ENCODE peak calls at places on chromosomes 3 and 15, in seven cellular contexts. One of them, this sample, is unnamed.
A peak's percentile ranks its signal among the peaks of the same experiment; 100 is the strongest.

GRCh38 chr15:34799149-34799824 is 3.9 kb upstream of the ACTC1 start:
- DNase-seq in cardiac fibroblast: peak; percentile 33
- DNase-seq in pancreas: peak; percentile 88
- DNase-seq in fibroblast of pulmonary artery: peak; percentile 11
- DNase-seq in astrocyte of the spinal cord: no peak
- DNase-seq in left lung: peak; percentile 71
- DNase-seq in uterus: no peak
- DNase-seq in this sample: no peak

GRCh38 chr3:52774901-52775864 is 2.2 kb upstream of the ITIH1 start:
- DNase-seq in cardiac fibroblast: no peak
- DNase-seq in pancreas: peak; percentile 72
- DNase-seq in fibroblast of pulmonary artery: no peak
- DNase-seq in astrocyte of the spinal cord: no peak
- DNase-seq in left lung: peak; percentile 15
- DNase-seq in uterus: no peak
- DNase-seq in this sample: no peak

GRCh38 chr3:190322604-190323240 is 476 bp upstream of the CLDN1 start:
- DNase-seq in cardiac fibroblast: peak; percentile 37
- DNase-seq in pancreas: no peak
- DNase-seq in fibroblast of pulmonary artery: peak; percentile 44
- DNase-seq in astrocyte of the spinal cord: no peak
- DNase-seq in left lung: no peak
- DNase-seq in uterus: peak; percentile 65
- DNase-seq in this sample: no peak

GRCh38 chr3:105356988-105357387 is 9.7 kb upstream of the ALCAM start:
- DNase-seq in cardiac fibroblast: no peak
- DNase-seq in pancreas: no peak
- DNase-seq in fibroblast of pulmonary artery: no peak
- DNase-seq in astrocyte of the spinal cord: no peak
- DNase-seq in left lung: no peak
- DNase-seq in uterus: no peak
- DNase-seq in this sample: no peak

GRCh38 chr3:105093371-105093770 is 273.3 kb upstream of the ALCAM start:
- DNase-seq in cardiac fibroblast: no peak
- DNase-seq in pancreas: no peak
- DNase-seq in fibroblast of pulmonary artery: no peak
- DNase-seq in astrocyte of the spinal cord: no peak
- DNase-seq in left lung: no peak
- DNase-seq in uterus: no peak
- DNase-seq in this sample: no peak

GRCh38 chr15:99707481-99708270 is 25.6 kb downstream of the LYSMD4 start:
- DNase-seq in cardiac fibroblast: peak; percentile 31
- DNase-seq in pancreas: no peak
- DNase-seq in fibroblast of pulmonary artery: no peak
- DNase-seq in astrocyte of the spinal cord: peak; percentile 43
- DNase-seq in left lung: no peak
- DNase-seq in uterus: no peak
- DNase-seq in this sample: no peak

GRCh38 chr3:129348734-129349133 is 70.1 kb downstream of the HMCES start:
- DNase-seq in cardiac fibroblast: no peak
- DNase-seq in pancreas: no peak
- DNase-seq in fibroblast of pulmonary artery: no peak
- DNase-seq in astrocyte of the spinal cord: no peak
- DNase-seq in left lung: no peak
- DNase-seq in uterus: no peak
- DNase-seq in this sample: no peak

GRCh38 chr3:157135671-157136396 is 24.1 kb downstream of the CCNL1 start:
- DNase-seq in cardiac fibroblast: peak; percentile 82
- DNase-seq in pancreas: no peak
- DNase-seq in fibroblast of pulmonary artery: peak; percentile 73
- DNase-seq in astrocyte of the spinal cord: peak; percentile 83
- DNase-seq in left lung: no peak
- DNase-seq in uterus: peak; percentile 58
- DNase-seq in this sample: no peak

GRCh38 chr3:193883551-193883950 is 252.4 kb upstream of the HES1 start:
- DNase-seq in cardiac fibroblast: peak; percentile 26
- DNase-seq in pancreas: no peak
- DNase-seq in fibroblast of pulmonary artery: peak; percentile 28
- DNase-seq in astrocyte of the spinal cord: peak; percentile 76
- DNase-seq in left lung: no peak
- DNase-seq in uterus: no peak
- DNase-seq in this sample: no peak

GRCh38 chr15:25557916-25558315 is 119.1 kb upstream of the UBE3A start:
- DNase-seq in cardiac fibroblast: no peak
- DNase-seq in pancreas: no peak
- DNase-seq in fibroblast of pulmonary artery: no peak
- DNase-seq in astrocyte of the spinal cord: no peak
- DNase-seq in left lung: no peak
- DNase-seq in uterus: no peak
- DNase-seq in this sample: no peak
- TF ChIP-seq CTCF in cardiac fibroblast: no peak
- TF ChIP-seq CTCF in pancreas: no peak
- TF ChIP-seq CTCF in fibroblast of pulmonary artery: no peak
- TF ChIP-seq CTCF in astrocyte of the spinal cord: no peak
- TF ChIP-seq CTCF in left lung: no peak
- TF ChIP-seq CTCF in uterus: no peak
- TF ChIP-seq CTCF in this sample: no peak

DNA sequence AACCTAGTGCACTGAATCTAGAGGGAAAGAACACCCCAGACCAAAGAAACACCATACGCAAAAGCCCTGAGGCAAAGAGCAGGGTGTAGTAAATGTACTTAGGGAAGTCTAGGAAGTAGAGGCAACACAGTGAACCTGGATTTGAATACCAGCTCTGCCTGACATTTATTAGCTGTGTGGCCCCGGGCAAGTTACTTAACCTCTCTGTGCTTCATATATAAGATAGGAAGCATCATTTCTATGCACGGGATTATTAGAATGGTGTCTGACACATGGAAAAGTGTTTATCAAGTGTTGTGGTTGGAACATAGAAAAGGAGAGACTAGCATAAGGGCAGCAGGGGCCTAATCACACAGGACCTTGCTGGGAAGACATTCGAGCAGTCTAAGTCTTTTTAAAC is 132.2 kb downstream of the ERC2 start:
- DNase-seq in cardiac fibroblast: no peak
- DNase-seq in pancreas: no peak
- DNase-seq in fibroblast of pulmonary artery: no peak
- DNase-seq in astrocyte of the spinal cord: no peak
- DNase-seq in left lung: no peak
- DNase-seq in uterus: no peak
- DNase-seq in this sample: no peak
- H3K4me3 ChIP-seq in cardiac fibroblast: no peak overlapping the region
- H3K4me3 ChIP-seq in pancreas: no peak overlapping the region
- H3K4me3 ChIP-seq in fibroblast of pulmonary artery: no peak overlapping the region
- H3K4me3 ChIP-seq in astrocyte of the spinal cord: no peak overlapping the region
- H3K4me3 ChIP-seq in left lung: no peak overlapping the region
- H3K4me3 ChIP-seq in uterus: no peak overlapping the region
- H3K4me3 ChIP-seq in this sample: no peak overlapping the region

DNA sequence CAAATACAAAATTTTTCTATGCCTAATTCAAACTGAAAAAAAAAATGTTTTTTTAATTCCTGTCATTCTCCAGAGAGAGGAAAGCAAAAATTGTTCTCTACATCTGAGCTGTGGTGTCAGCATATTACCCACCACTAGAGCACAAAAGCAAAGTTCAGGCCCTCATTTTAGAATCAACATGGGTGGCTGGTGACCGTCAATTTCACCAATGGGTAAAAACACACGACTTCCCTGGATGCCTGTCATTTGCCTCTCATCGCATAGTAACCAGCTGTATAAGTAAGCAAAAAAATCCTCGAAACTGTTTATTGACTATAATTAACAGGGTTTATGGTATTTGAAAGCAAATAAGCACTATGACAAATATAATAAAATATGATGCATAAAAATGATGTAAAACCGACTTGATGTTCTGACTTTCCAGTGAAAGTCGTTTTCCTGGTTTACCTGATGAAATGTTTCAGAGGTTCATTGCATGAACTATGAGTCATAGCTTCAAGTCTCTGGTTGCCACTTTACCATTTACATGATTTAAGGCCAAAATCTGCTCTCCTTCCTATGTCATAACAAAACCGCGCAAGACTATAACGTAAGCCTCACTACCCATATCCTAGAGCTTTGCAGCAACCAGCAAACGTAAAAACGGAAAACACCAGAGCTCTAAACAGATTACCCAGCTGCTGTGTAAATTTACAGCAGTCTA is 60.5 kb downstream of the THBS1 start:
- DNase-seq in cardiac fibroblast: no peak
- DNase-seq in pancreas: no peak
- DNase-seq in fibroblast of pulmonary artery: no peak
- DNase-seq in astrocyte of the spinal cord: no peak
- DNase-seq in left lung: no peak
- DNase-seq in uterus: no peak
- DNase-seq in this sample: no peak
- TF ChIP-seq CTCF in cardiac fibroblast: no peak
- TF ChIP-seq CTCF in pancreas: no peak
- TF ChIP-seq CTCF in fibroblast of pulmonary artery: no peak
- TF ChIP-seq CTCF in astrocyte of the spinal cord: no peak
- TF ChIP-seq CTCF in left lung: no peak
- TF ChIP-seq CTCF in uterus: no peak
- TF ChIP-seq CTCF in this sample: no peak

GRCh38 chr3:58463942-58464271 is 28.0 kb upstream of the KCTD6 start:
- DNase-seq in cardiac fibroblast: no peak
- DNase-seq in pancreas: no peak
- DNase-seq in fibroblast of pulmonary artery: no peak
- DNase-seq in astrocyte of the spinal cord: no peak
- DNase-seq in left lung: no peak
- DNase-seq in uterus: no peak
- DNase-seq in this sample: no peak
- H3K4me3 ChIP-seq in cardiac fibroblast: no peak overlapping the region
- H3K4me3 ChIP-seq in pancreas: peak overlapping the region; percentile 37
- H3K4me3 ChIP-seq in fibroblast of pulmonary artery: no peak overlapping the region
- H3K4me3 ChIP-seq in astrocyte of the spinal cord: no peak overlapping the region
- H3K4me3 ChIP-seq in left lung: no peak overlapping the region
- H3K4me3 ChIP-seq in uterus: no peak overlapping the region
- H3K4me3 ChIP-seq in this sample: no peak overlapping the region

GRCh38 chr3:134505485-134505884 is 19.6 kb downstream of the CEP63 start:
- DNase-seq in cardiac fibroblast: no peak
- DNase-seq in pancreas: no peak
- DNase-seq in fibroblast of pulmonary artery: no peak
- DNase-seq in astrocyte of the spinal cord: no peak
- DNase-seq in left lung: no peak
- DNase-seq in uterus: no peak
- DNase-seq in this sample: no peak
- TF ChIP-seq CTCF in cardiac fibroblast: no peak
- TF ChIP-seq CTCF in pancreas: no peak
- TF ChIP-seq CTCF in fibroblast of pulmonary artery: no peak
- TF ChIP-seq CTCF in astrocyte of the spinal cord: no peak
- TF ChIP-seq CTCF in left lung: no peak
- TF ChIP-seq CTCF in uterus: no peak
- TF ChIP-seq CTCF in this sample: no peak

GRCh38 chr3:71450985-71451560 is 132.5 kb downstream of the FOXP1 start:
- DNase-seq in cardiac fibroblast: no peak
- DNase-seq in pancreas: no peak
- DNase-seq in fibroblast of pulmonary artery: no peak
- DNase-seq in astrocyte of the spinal cord: no peak
- DNase-seq in left lung: no peak
- DNase-seq in uterus: no peak
- DNase-seq in this sample: no peak
- H3K4me3 ChIP-seq in cardiac fibroblast: no peak overlapping the region
- H3K4me3 ChIP-seq in pancreas: no peak overlapping the region
- H3K4me3 ChIP-seq in fibroblast of pulmonary artery: no peak overlapping the region
- H3K4me3 ChIP-seq in astrocyte of the spinal cord: no peak overlapping the region
- H3K4me3 ChIP-seq in left lung: no peak overlapping the region
- H3K4me3 ChIP-seq in uterus: no peak overlapping the region
- H3K4me3 ChIP-seq in this sample: no peak overlapping the region

GRCh38 chr15:49521802-49522201 is 98.8 kb downstream of the FGF7 start:
- DNase-seq in cardiac fibroblast: peak; percentile 17
- DNase-seq in pancreas: no peak
- DNase-seq in fibroblast of pulmonary artery: peak; percentile 36
- DNase-seq in astrocyte of the spinal cord: no peak
- DNase-seq in left lung: no peak
- DNase-seq in uterus: no peak
- DNase-seq in this sample: no peak
- TF ChIP-seq CTCF in cardiac fibroblast: peak; percentile 53
- TF ChIP-seq CTCF in pancreas: no peak
- TF ChIP-seq CTCF in fibroblast of pulmonary artery: peak; percentile 29
- TF ChIP-seq CTCF in astrocyte of the spinal cord: no peak
- TF ChIP-seq CTCF in left lung: no peak
- TF ChIP-seq CTCF in uterus: no peak
- TF ChIP-seq CTCF in this sample: no peak

DNA sequence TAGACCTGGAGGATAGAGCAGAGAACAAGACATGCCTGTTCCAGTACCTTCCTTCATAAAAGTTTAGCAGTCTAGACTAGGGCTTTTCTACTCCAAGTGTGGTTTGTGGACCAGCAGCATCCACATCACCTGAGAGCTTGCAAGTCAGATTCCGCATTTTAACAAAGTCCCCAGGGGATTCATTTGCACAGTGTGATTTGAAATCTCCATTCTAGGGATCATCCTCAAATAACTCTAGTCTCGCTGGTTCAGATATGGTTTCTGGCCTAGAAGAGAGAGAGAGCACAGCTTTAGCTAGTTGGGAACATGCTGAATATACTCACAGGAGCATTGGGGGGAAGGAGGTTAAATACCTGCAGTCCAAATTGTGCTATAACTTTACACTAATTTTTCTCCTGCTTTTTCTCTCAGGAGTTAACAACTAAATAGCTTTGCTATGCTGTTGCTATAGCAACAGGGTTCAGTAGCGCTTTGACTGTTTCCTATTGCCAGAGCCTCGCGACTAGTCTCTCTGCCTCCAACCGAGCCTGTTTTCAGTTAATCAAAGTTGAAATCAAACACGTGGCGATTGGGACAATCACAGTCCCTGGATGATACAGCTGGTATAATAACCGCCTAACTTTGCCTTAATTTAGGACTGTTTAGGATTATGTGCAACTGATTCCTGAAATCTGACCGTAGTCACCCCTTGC is 64.1 kb upstream of the RASGRF1 start:
- DNase-seq in cardiac fibroblast: no peak
- DNase-seq in pancreas: no peak
- DNase-seq in fibroblast of pulmonary artery: peak; percentile 9
- DNase-seq in astrocyte of the spinal cord: no peak
- DNase-seq in left lung: no peak
- DNase-seq in uterus: no peak
- DNase-seq in this sample: no peak
- H3K4me3 ChIP-seq in cardiac fibroblast: no peak overlapping the region
- H3K4me3 ChIP-seq in pancreas: no peak overlapping the region
- H3K4me3 ChIP-seq in fibroblast of pulmonary artery: no peak overlapping the region
- H3K4me3 ChIP-seq in astrocyte of the spinal cord: no peak overlapping the region
- H3K4me3 ChIP-seq in left lung: no peak overlapping the region
- H3K4me3 ChIP-seq in uterus: no peak overlapping the region
- H3K4me3 ChIP-seq in this sample: no peak overlapping the region

GRCh38 chr15:63473999-63474809 is 30.2 kb upstream of the USP3 start:
- DNase-seq in cardiac fibroblast: peak; percentile 61
- DNase-seq in pancreas: no peak
- DNase-seq in fibroblast of pulmonary artery: peak; percentile 45
- DNase-seq in astrocyte of the spinal cord: peak; percentile 85
- DNase-seq in left lung: no peak
- DNase-seq in uterus: no peak
- DNase-seq in this sample: no peak
- TF ChIP-seq CTCF in cardiac fibroblast: no peak
- TF ChIP-seq CTCF in pancreas: no peak
- TF ChIP-seq CTCF in fibroblast of pulmonary artery: peak; percentile 7
- TF ChIP-seq CTCF in astrocyte of the spinal cord: no peak
- TF ChIP-seq CTCF in left lung: no peak
- TF ChIP-seq CTCF in uterus: no peak
- TF ChIP-seq CTCF in this sample: no peak

GRCh38 chr3:50260942-50261441 is 8.0 kb upstream of the SEMA3B start:
- DNase-seq in cardiac fibroblast: no peak
- DNase-seq in pancreas: peak; percentile 55
- DNase-seq in fibroblast of pulmonary artery: no peak
- DNase-seq in astrocyte of the spinal cord: no peak
- DNase-seq in left lung: no peak
- DNase-seq in uterus: no peak
- DNase-seq in this sample: no peak
- H3K4me3 ChIP-seq in cardiac fibroblast: no peak overlapping the region
- H3K4me3 ChIP-seq in pancreas: peak overlapping the region; percentile 54
- H3K4me3 ChIP-seq in fibroblast of pulmonary artery: peak overlapping the region; percentile 55
- H3K4me3 ChIP-seq in astrocyte of the spinal cord: peak overlapping the region; percentile 41
- H3K4me3 ChIP-seq in left lung: peak overlapping the region; percentile 42
- H3K4me3 ChIP-seq in uterus: peak overlapping the region; percentile 51
- H3K4me3 ChIP-seq in this sample: peak overlapping the region; percentile 57

This sample was measured in AG04449.